ENCODE peak calls at places on chromosomes 1 and 21, in ten cellular contexts. T is small intestine, E is AG04450, U is esophagus squamous epithelium, M is neuronal stem cell, S is heart left ventricle, X is suprapubic skin, B is heart right ventricle, N is breast epithelium, V is neural progenitor cell. W is an unnamed sample. For H3K9me3, the result is how much of the 10 kb centered on the place peaks cover.

GRCh38 chr21:33655591-33656221 is 13.4 kb downstream of the ITSN1 start:
- DNase-seq in T (peak), E (peak), U (no peak), M (no peak), S (no peak), X (no peak), B (no peak), N (no peak), V (no peak), W (no peak)

GRCh38 chr1:226736908-226737818 is 1.9 kb downstream of the ITPKB start:
- DNase-seq in T (peak), E (no peak), U (no peak), M (peak), S (peak), X (no peak), B (peak), N (no peak), V (peak), W (peak)

GRCh38 chr1:22662318-22662717 is 9.3 kb downstream of the C1QB start:
- DNase-seq in T (peak), E (no peak), U (no peak), M (peak), S (no peak), X (no peak), B (no peak), N (no peak), V (peak), W (peak)

GRCh38 chr1:24699628-24700027 is 45.6 kb upstream of the CLIC4 start:
- DNase-seq in T (no peak), E (no peak), U (no peak), M (no peak), S (no peak), X (no peak), B (no peak), N (no peak), V (no peak), W (no peak)

GRCh38 chr1:183180634-183181056 is 5.4 kb upstream of the LAMC2 start:
- DNase-seq in T (no peak), E (no peak), U (no peak), M (no peak), S (peak), X (no peak), B (peak), N (no peak), V (no peak), W (peak)

GRCh38 chr1:21539933-21540332 is 30.7 kb downstream of the ALPL start:
- DNase-seq in T (no peak), E (no peak), U (no peak), M (no peak), S (peak), X (peak), B (peak), N (peak), V (peak), W (peak)

GRCh38 chr1:223670458-223671159 is 5.1 kb upstream of the CAPN8 start:
- DNase-seq in T (peak), E (no peak), U (no peak), M (peak), S (no peak), X (no peak), B (no peak), N (no peak), V (peak), W (no peak)

GRCh38 chr21:45864436-45864835 is 117.1 kb upstream of the COL6A1 start:
- DNase-seq in T (no peak), E (no peak), U (no peak), M (no peak), S (no peak), X (no peak), B (no peak), N (no peak), V (no peak), W (no peak)

GRCh38 chr21:24840287-24840686 is 767.0 kb downstream of the MRPL39 start:
- DNase-seq in T (no peak), E (no peak), U (no peak), M (no peak), S (no peak), X (no peak), B (no peak), N (no peak), V (no peak), W (no peak)
- H3K9me3 ChIP-seq in T (under half), E (under half), U (under half), M (under half), S (under half), X (under half), B (under half), N (under half), V (under half), W (under half)

GRCh38 chr21:18899261-18899660 is 495.7 kb upstream of the TMPRSS15 start:
- DNase-seq in T (no peak), E (no peak), U (no peak), M (no peak), S (no peak), X (no peak), B (no peak), N (no peak), V (no peak), W (no peak)
- H3K9me3 ChIP-seq in T (under half), E (under half), U (under half), M (under half), S (under half), X (under half), B (under half), N (under half), V (under half), W (under half)

GRCh38 chr1:224866940-224867339 is 62.5 kb upstream of the DNAH14 start:
- DNase-seq in T (no peak), E (no peak), U (no peak), M (no peak), S (no peak), X (no peak), B (no peak), N (no peak), V (no peak), W (no peak)
- H3K9me3 ChIP-seq in T (under half), E (under half), U (under half), M (under half), S (under half), X (under half), B (under half), N (under half), V (under half), W (under half)

DNA sequence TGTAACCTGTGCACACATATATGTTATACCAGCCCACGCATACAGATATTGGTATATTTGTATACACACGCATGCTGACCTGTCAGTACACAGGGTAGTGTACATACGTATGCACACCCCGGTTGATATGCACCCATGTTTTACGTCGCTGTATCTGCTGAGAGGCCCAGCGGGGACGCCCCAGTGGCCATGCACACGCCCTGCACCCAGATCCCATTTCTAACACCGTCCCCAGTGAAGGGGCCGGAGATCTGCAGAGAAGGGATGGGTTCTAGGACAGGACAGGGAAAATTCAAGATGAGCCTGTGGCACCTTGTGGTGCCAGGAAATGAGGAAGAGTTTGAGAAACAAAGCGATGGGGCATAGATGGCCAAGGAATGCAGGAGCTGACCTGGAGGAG is 57.2 kb upstream of the TTC34 start:
- DNase-seq in T (no peak), E (no peak), U (no peak), M (no peak), S (no peak), X (no peak), B (no peak), N (no peak), V (no peak), W (no peak)
- H3K9me3 ChIP-seq in T (under half), E (half or more), U (under half), M (under half), S (under half), X (under half), B (under half), N (under half), V (under half), W (under half)

DNA sequence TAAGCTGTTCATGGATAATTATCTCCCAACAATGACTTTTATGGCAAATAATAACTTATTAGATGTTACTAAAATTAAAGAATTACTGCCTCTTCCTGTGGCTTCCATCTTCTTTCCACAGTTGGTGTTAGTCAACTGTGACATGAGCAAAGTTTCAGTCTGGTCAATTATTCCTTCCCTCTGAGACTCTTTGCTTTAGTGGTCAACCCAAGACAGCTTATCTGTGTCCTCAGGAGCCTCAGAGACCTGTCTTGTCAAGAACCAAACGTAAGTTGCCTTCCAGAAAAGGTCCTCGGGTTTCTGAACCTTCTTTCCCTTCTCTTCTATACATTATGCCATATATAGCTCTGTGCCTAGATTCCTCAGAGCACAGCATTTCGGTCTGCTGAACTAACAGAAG is 263.2 kb upstream of the ZP4 start:
- DNase-seq in T (no peak), E (no peak), U (no peak), M (no peak), S (no peak), X (no peak), B (no peak), N (no peak), V (no peak), W (no peak)
- H3K9me3 ChIP-seq in T (under half), E (under half), U (under half), M (under half), S (under half), X (under half), B (under half), N (under half), V (under half), W (under half)

DNA sequence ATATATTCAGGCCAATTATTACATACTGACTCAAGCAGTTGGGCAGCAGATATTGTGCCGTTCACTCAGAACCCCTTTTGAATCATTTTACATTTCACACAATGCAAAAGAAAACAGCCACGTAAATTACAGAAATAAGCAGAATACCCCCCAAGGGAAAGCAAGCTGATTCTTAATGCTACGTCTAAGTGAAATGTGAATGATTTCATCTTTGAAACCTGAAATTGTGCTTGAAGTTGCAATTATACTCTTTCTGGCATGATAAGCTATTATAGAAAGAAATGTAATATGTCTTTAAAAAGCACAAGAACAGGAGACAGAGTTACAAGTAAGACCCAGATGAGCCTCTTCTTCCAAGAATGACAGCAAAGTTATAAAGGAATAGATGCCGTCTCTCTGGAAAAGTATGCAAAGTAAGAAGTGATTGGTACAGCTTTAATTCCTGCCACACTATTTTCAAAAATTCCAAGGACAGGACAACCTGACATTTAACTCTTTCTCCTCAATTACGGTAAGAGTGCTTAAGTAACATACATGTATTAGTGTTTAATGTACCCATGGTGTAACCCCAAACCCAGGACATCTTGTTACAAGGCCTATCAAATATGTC is 891.5 kb upstream of the ADGRL2 start:
- DNase-seq in T (no peak), E (no peak), U (no peak), M (no peak), S (no peak), X (no peak), B (no peak), N (no peak), V (no peak), W (no peak)
- H3K9me3 ChIP-seq in T (under half), E (under half), U (under half), M (under half), S (under half), X (under half), B (under half), N (under half), V (under half), W (under half)

GRCh38 chr1:237050185-237050584 is 8.2 kb downstream of the RYR2 start:
- DNase-seq in T (no peak), E (no peak), U (no peak), M (no peak), S (no peak), X (no peak), B (no peak), N (no peak), V (no peak), W (no peak)

GRCh38 chr1:237048803-237049202 is 6.8 kb downstream of the RYR2 start:
- DNase-seq in T (no peak), E (no peak), U (no peak), M (no peak), S (no peak), X (no peak), B (no peak), N (no peak), V (no peak), W (no peak)

GRCh38 chr1:237045278-237046016 is 3.5 kb downstream of the RYR2 start:
- DNase-seq in T (no peak), E (no peak), U (no peak), M (no peak), S (no peak), X (no peak), B (no peak), N (no peak), V (peak), W (no peak)

GRCh38 chr1:237054313-237054712 is 12.3 kb downstream of the RYR2 start:
- DNase-seq in T (no peak), E (no peak), U (no peak), M (no peak), S (no peak), X (no peak), B (no peak), N (no peak), V (no peak), W (no peak)

DNA sequence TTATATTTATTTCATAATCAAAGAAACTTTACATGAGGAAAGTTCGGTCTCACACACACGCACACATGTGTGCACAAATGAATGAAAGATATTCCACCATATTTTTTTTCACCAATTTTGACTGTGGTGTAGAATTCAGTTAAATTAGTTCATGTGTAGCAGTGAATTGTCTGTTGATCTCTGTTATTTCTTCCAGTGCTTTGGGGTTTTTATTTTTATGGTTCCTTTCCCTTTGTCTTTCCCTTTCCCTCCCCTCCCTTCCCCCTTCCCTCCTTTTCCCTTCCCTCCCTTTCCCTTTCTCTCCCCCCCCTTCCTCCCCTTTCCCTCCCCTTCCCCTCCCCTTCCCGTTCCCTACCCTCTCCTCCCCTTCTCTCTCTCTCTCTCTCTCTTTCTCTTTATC is 8.9 kb downstream of the RYR2 start:
- DNase-seq in T (no peak), E (no peak), U (no peak), M (no peak), S (no peak), X (no peak), B (no peak), N (no peak), V (no peak), W (no peak)
- H3K9me3 ChIP-seq in T (under half), E (under half), U (under half), M (under half), S (under half), X (under half), B (under half), N (under half), V (under half), W (under half)